ENCODE peak calls at places on chromosome 7, in nine cellular contexts. X, F, Q, N, R, U, I, G and L are unnamed samples.

GRCh38 chr7:24573008-24573553 is at the start of gene PALS2:
- DNase-seq in X (peak; percentile 83), F (peak; percentile 74), Q (peak; percentile 77), N (peak; percentile 71), R (peak; percentile 54), U (peak; percentile 44), I (peak; percentile 78), G (peak; percentile 77), L (peak; percentile 78)

GRCh38 chr7:137003606-137004005 is 135.2 kb downstream of the CHRM2 start:
- DNase-seq in X (no peak), F (no peak), Q (no peak), N (no peak), R (no peak), U (no peak), I (no peak), G (no peak), L (no peak)

GRCh38 chr7:40437498-40437897 is 302.7 kb downstream of the SUGCT start:
- DNase-seq in X (no peak), F (no peak), Q (peak; percentile 19), N (peak; percentile 94), R (no peak), U (no peak), I (no peak), G (no peak), L (no peak)

GRCh38 chr7:84102213-84102612 is 92.4 kb downstream of the SEMA3A start:
- DNase-seq in X (no peak), F (no peak), Q (no peak), N (peak; percentile 72), R (no peak), U (no peak), I (no peak), G (no peak), L (no peak)

GRCh38 chr7:34675749-34676374 is 17.8 kb downstream of the NPSR1 start:
- DNase-seq in X (peak; percentile 1), F (peak; percentile 25), Q (peak; percentile 32), N (peak; percentile 30), R (no peak), U (no peak), I (no peak), G (peak; percentile 10), L (no peak)

GRCh38 chr7:151308256-151308655 is 33.4 kb upstream of the NUB1 start:
- DNase-seq in X (no peak), F (no peak), Q (no peak), N (no peak), R (no peak), U (no peak), I (no peak), G (no peak), L (no peak)

GRCh38 chr7:17640730-17641377 is 299.4 kb downstream of the SNX13 start:
- DNase-seq in X (no peak), F (peak; percentile 18), Q (peak; percentile 54), N (peak; percentile 63), R (no peak), U (no peak), I (no peak), G (peak; percentile 40), L (peak; percentile 42)

GRCh38 chr7:43905954-43906326 is 456 bp downstream of the URGCP start:
- DNase-seq in X (peak; percentile 8), F (peak; percentile 22), Q (peak; percentile 35), N (peak; percentile 42), R (no peak), U (no peak), I (no peak), G (peak; percentile 13), L (peak; percentile 38)

GRCh38 chr7:71935674-71936073 is 476.5 kb downstream of the CALN1 start:
- DNase-seq in X (no peak), F (no peak), Q (no peak), N (no peak), R (no peak), U (no peak), I (no peak), G (no peak), L (no peak)

GRCh38 chr7:25711940-25712339 is 440.1 kb upstream of the NFE2L3 start:
- DNase-seq in X (no peak), F (no peak), Q (no peak), N (no peak), R (no peak), U (no peak), I (no peak), G (no peak), L (no peak)

GRCh38 chr7:76047305-76047810 is 442 bp downstream of the STYXL1 start:
- DNase-seq in X (no peak), F (no peak), Q (no peak), N (peak; percentile 16), R (no peak), U (no peak), I (no peak), G (peak; percentile 18), L (no peak)

GRCh38 chr7:121605297-121605640 is 209.2 kb upstream of the FAM3C start:
- DNase-seq in X (no peak), F (no peak), Q (no peak), N (peak; percentile 33), R (no peak), U (peak; percentile 41), I (no peak), G (no peak), L (no peak)

GRCh38 chr7:43697690-43698089 is 31.6 kb downstream of the COA1 start:
- DNase-seq in X (no peak), F (no peak), Q (peak; percentile 24), N (no peak), R (no peak), U (no peak), I (no peak), G (no peak), L (no peak)

GRCh38 chr7:288671-289101 is 1.3 kb upstream of the FOXL3 start:
- DNase-seq in X (no peak), F (no peak), Q (no peak), N (no peak), R (no peak), U (no peak), I (no peak), G (no peak), L (no peak)

GRCh38 chr7:44320141-44320540 is 5.3 kb downstream of the CAMK2B start:
- DNase-seq in X (no peak), F (no peak), Q (no peak), N (no peak), R (no peak), U (no peak), I (no peak), G (no peak), L (no peak)

GRCh38 chr7:134018321-134018720 is 108.8 kb upstream of the LRGUK start:
- DNase-seq in X (no peak), F (peak; percentile 17), Q (no peak), N (no peak), R (no peak), U (no peak), I (no peak), G (no peak), L (no peak)

GRCh38 chr7:97004237-97004930 is 969 bp upstream of the DLX6 start:
- DNase-seq in X (peak; percentile 29), F (no peak), Q (no peak), N (no peak), R (no peak), U (peak; percentile 100), I (no peak), G (no peak), L (no peak)

GRCh38 chr7:50317221-50317678 is 12.7 kb downstream of the IKZF1 start:
- DNase-seq in X (no peak), F (no peak), Q (no peak), N (no peak), R (no peak), U (no peak), I (no peak), G (no peak), L (no peak)

GRCh38 chr7:138834583-138834982 is 36.6 kb upstream of the ATP6V0A4 start:
- DNase-seq in X (no peak), F (no peak), Q (no peak), N (no peak), R (no peak), U (no peak), I (no peak), G (no peak), L (no peak)

GRCh38 chr7:116258734-116259133 is 48.4 kb downstream of the TES start:
- DNase-seq in X (peak; percentile 20), F (peak; percentile 79), Q (peak; percentile 80), N (peak; percentile 81), R (no peak), U (no peak), I (no peak), G (peak; percentile 34), L (peak; percentile 37)

GRCh38 chr7:23358152-23358674 is 59.1 kb downstream of the MALSU1 start:
- DNase-seq in X (no peak), F (no peak), Q (no peak), N (no peak), R (no peak), U (no peak), I (no peak), G (no peak), L (no peak)

GRCh38 chr7:95434501-95435421 is at the start of gene PON2:
- DNase-seq in X (peak; percentile 69), F (peak; percentile 83), Q (peak; percentile 97), N (peak; percentile 85), R (no peak), U (no peak), I (peak; percentile 85), G (peak; percentile 80), L (peak; percentile 88)

GRCh38 chr7:149799397-149800168 is 26.2 kb upstream of the ZNF467 start:
- DNase-seq in X (peak; percentile 53), F (no peak), Q (peak; percentile 22), N (peak; percentile 12), R (peak; percentile 17), U (no peak), I (no peak), G (peak; percentile 38), L (peak; percentile 37)

GRCh38 chr7:87709258-87709657 is 81.1 kb downstream of the RUNDC3B start:
- DNase-seq in X (no peak), F (no peak), Q (no peak), N (no peak), R (no peak), U (no peak), I (no peak), G (no peak), L (no peak)

GRCh38 chr7:139989366-139990141 is 73.2 kb downstream of the PARP12 start:
- DNase-seq in X (no peak), F (no peak), Q (no peak), N (no peak), R (no peak), U (no peak), I (no peak), G (no peak), L (no peak)

GRCh38 chr7:24656608-24657007 is 83.4 kb downstream of the PALS2 start:
- DNase-seq in X (no peak), F (no peak), Q (no peak), N (no peak), R (no peak), U (no peak), I (no peak), G (no peak), L (no peak)

GRCh38 chr7:38321967-38322366 is 48.5 kb upstream of the TARP start:
- DNase-seq in X (no peak), F (no peak), Q (no peak), N (no peak), R (no peak), U (no peak), I (no peak), G (no peak), L (no peak)

GRCh38 chr7:72476608-72477305 is 64.6 kb upstream of the CALN1 start:
- DNase-seq in X (no peak), F (no peak), Q (no peak), N (no peak), R (no peak), U (no peak), I (no peak), G (no peak), L (no peak)

GRCh38 chr7:74217455-74218342 is 7.9 kb downstream of the LAT2 start:
- DNase-seq in X (no peak), F (peak; percentile 38), Q (no peak), N (no peak), R (no peak), U (no peak), I (no peak), G (no peak), L (no peak)

GRCh38 chr7:50333266-50333665 is 28.8 kb downstream of the IKZF1 start:
- DNase-seq in X (no peak), F (no peak), Q (no peak), N (no peak), R (no peak), U (no peak), I (no peak), G (no peak), L (no peak)

GRCh38 chr7:351256-351655 is 61.3 kb downstream of the FOXL3 start:
- DNase-seq in X (no peak), F (no peak), Q (no peak), N (no peak), R (peak; percentile 41), U (no peak), I (no peak), G (no peak), L (no peak)